ENCODE peak calls at places on chromosomes 1 and 21, in four cellular contexts. One of them, this sample, is unnamed.

GRCh38 chr1:56019472-56019871 is 559.9 kb downstream of the PLPP3 start:
- DNase-seq in K562: no peak
- DNase-seq in GM12878: no peak
- DNase-seq in HepG2: no peak
- DNase-seq in this sample: no peak

GRCh38 chr21:31299291-31300147 is 44.5 kb downstream of the TIAM1 start:
- DNase-seq in K562: no peak
- DNase-seq in GM12878: peak
- DNase-seq in HepG2: peak
- DNase-seq in this sample: no peak

GRCh38 chr1:215824245-215824644 is 257.1 kb downstream of the KCTD3 start:
- DNase-seq in K562: no peak
- DNase-seq in GM12878: no peak
- DNase-seq in HepG2: no peak
- DNase-seq in this sample: peak

GRCh38 chr1:4603317-4604110 is 50.9 kb upstream of the AJAP1 start:
- DNase-seq in K562: no peak
- DNase-seq in GM12878: no peak
- DNase-seq in HepG2: no peak
- DNase-seq in this sample: no peak

GRCh38 chr1:185419718-185420117 is 102.7 kb upstream of the IVNS1ABP start:
- DNase-seq in K562: no peak
- DNase-seq in GM12878: no peak
- DNase-seq in HepG2: no peak
- DNase-seq in this sample: no peak

GRCh38 chr1:224343679-224344078 is 13.0 kb upstream of the CNIH4 start:
- DNase-seq in K562: no peak
- DNase-seq in GM12878: no peak
- DNase-seq in HepG2: no peak
- DNase-seq in this sample: no peak

GRCh38 chr1:173267453-173267945 is 60.4 kb upstream of the TNFSF4 start:
- DNase-seq in K562: no peak
- DNase-seq in GM12878: peak
- DNase-seq in HepG2: no peak
- DNase-seq in this sample: no peak

GRCh38 chr1:201461193-201461657 is 7.8 kb downstream of the PHLDA3 start:
- DNase-seq in K562: no peak
- DNase-seq in GM12878: no peak
- DNase-seq in HepG2: peak
- DNase-seq in this sample: no peak

GRCh38 chr1:30704271-30704670 is 19.1 kb downstream of the MATN1 start:
- DNase-seq in K562: no peak
- DNase-seq in GM12878: no peak
- DNase-seq in HepG2: no peak
- DNase-seq in this sample: no peak

GRCh38 chr1:109786531-109787021 is 22.9 kb upstream of the EPS8L3 start:
- DNase-seq in K562: no peak
- DNase-seq in GM12878: no peak
- DNase-seq in HepG2: no peak
- DNase-seq in this sample: no peak

GRCh38 chr1:20723537-20724363 is 5.9 kb upstream of the KIF17 start:
- DNase-seq in K562: no peak
- DNase-seq in GM12878: no peak
- DNase-seq in HepG2: no peak
- DNase-seq in this sample: no peak

GRCh38 chr1:11790101-11790879 is 15.5 kb downstream of the MTHFR start:
- DNase-seq in K562: no peak
- DNase-seq in GM12878: no peak
- DNase-seq in HepG2: no peak
- DNase-seq in this sample: no peak

GRCh38 chr1:175479521-175480342 is 263.7 kb downstream of the TNR start:
- DNase-seq in K562: no peak
- DNase-seq in GM12878: no peak
- DNase-seq in HepG2: no peak
- DNase-seq in this sample: no peak

GRCh38 chr1:60386259-60386658 is 312.7 kb upstream of the C1orf87 start:
- DNase-seq in K562: no peak
- DNase-seq in GM12878: no peak
- DNase-seq in HepG2: no peak
- DNase-seq in this sample: no peak

GRCh38 chr1:183030053-183030452 is 6.8 kb downstream of the LAMC1 start:
- DNase-seq in K562: no peak
- DNase-seq in GM12878: no peak
- DNase-seq in HepG2: peak
- DNase-seq in this sample: no peak

GRCh38 chr21:28439852-28440251 is 552.8 kb downstream of the LTN1 start:
- DNase-seq in K562: no peak
- DNase-seq in GM12878: no peak
- DNase-seq in HepG2: no peak
- DNase-seq in this sample: no peak

GRCh38 chr1:32878183-32878582 is 7.5 kb upstream of the FNDC5 start:
- DNase-seq in K562: no peak
- DNase-seq in GM12878: no peak
- DNase-seq in HepG2: no peak
- DNase-seq in this sample: no peak

GRCh38 chr1:58318157-58318665 is 228.3 kb downstream of the OMA1 start:
- DNase-seq in K562: no peak
- DNase-seq in GM12878: no peak
- DNase-seq in HepG2: no peak
- DNase-seq in this sample: no peak

GRCh38 chr21:34885636-34886553 is 163.2 kb downstream of the RUNX1 start:
- DNase-seq in K562: no peak
- DNase-seq in GM12878: no peak
- DNase-seq in HepG2: peak
- DNase-seq in this sample: no peak

GRCh38 chr1:200458780-200459179 is 48.9 kb upstream of the ZNF281 start:
- DNase-seq in K562: no peak
- DNase-seq in GM12878: no peak
- DNase-seq in HepG2: no peak
- DNase-seq in this sample: no peak

GRCh38 chr1:236009857-236010256 is 55.0 kb downstream of the NID1 start:
- DNase-seq in K562: no peak
- DNase-seq in GM12878: no peak
- DNase-seq in HepG2: no peak
- DNase-seq in this sample: no peak

GRCh38 chr1:30303387-30303786 is 420.0 kb downstream of the MATN1 start:
- DNase-seq in K562: no peak
- DNase-seq in GM12878: no peak
- DNase-seq in HepG2: no peak
- DNase-seq in this sample: no peak

GRCh38 chr1:222909586-222909985 is 94.7 kb downstream of the DISP1 start:
- DNase-seq in K562: no peak
- DNase-seq in GM12878: no peak
- DNase-seq in HepG2: no peak
- DNase-seq in this sample: no peak

GRCh38 chr1:57671750-57672149 is 247.9 kb upstream of the DAB1 start:
- DNase-seq in K562: no peak
- DNase-seq in GM12878: no peak
- DNase-seq in HepG2: no peak
- DNase-seq in this sample: no peak

GRCh38 chr21:41868062-41868710 is 11.0 kb downstream of the PRDM15 start:
- DNase-seq in K562: no peak
- DNase-seq in GM12878: peak
- DNase-seq in HepG2: no peak
- DNase-seq in this sample: no peak

GRCh38 chr1:247332901-247333361 is 1.3 kb upstream of the ZNF496 start:
- DNase-seq in K562: peak
- DNase-seq in GM12878: no peak
- DNase-seq in HepG2: no peak
- DNase-seq in this sample: peak

GRCh38 chr1:245154429-245155185 is at the start of gene KIF26B:
- DNase-seq in K562: peak
- DNase-seq in GM12878: no peak
- DNase-seq in HepG2: peak
- DNase-seq in this sample: peak

GRCh38 chr1:236948381-236948780 is 55.9 kb downstream of the MT1HL1 start:
- DNase-seq in K562: no peak
- DNase-seq in GM12878: no peak
- DNase-seq in HepG2: no peak
- DNase-seq in this sample: no peak

GRCh38 chr21:31754561-31754960 is 22.6 kb upstream of the SCAF4 start:
- DNase-seq in K562: no peak
- DNase-seq in GM12878: no peak
- DNase-seq in HepG2: no peak
- DNase-seq in this sample: no peak

GRCh38 chr1:27141266-27142003 is 13.5 kb downstream of the SLC9A1 start:
- DNase-seq in K562: no peak
- DNase-seq in GM12878: no peak
- DNase-seq in HepG2: no peak
- DNase-seq in this sample: no peak
- TF ChIP-seq FOXM1 in K562: no peak
- TF ChIP-seq FOXM1 in GM12878: no peak
- TF ChIP-seq FOXM1 in HepG2: no peak
- TF ChIP-seq FOXM1 in this sample: no peak

GRCh38 chr1:243434594-243434993 is 178.8 kb downstream of the SDCCAG8 start:
- DNase-seq in K562: no peak
- DNase-seq in GM12878: no peak
- DNase-seq in HepG2: no peak
- DNase-seq in this sample: no peak

GRCh38 chr1:243431591-243431990 is 175.8 kb downstream of the SDCCAG8 start:
- DNase-seq in K562: no peak
- DNase-seq in GM12878: no peak
- DNase-seq in HepG2: no peak
- DNase-seq in this sample: no peak

GRCh38 chr1:243435824-243436223 is 180.0 kb downstream of the SDCCAG8 start:
- DNase-seq in K562: no peak
- DNase-seq in GM12878: no peak
- DNase-seq in HepG2: no peak
- DNase-seq in this sample: no peak

GRCh38 chr1:243432136-243432535 is 176.3 kb downstream of the SDCCAG8 start:
- DNase-seq in K562: no peak
- DNase-seq in GM12878: no peak
- DNase-seq in HepG2: no peak
- DNase-seq in this sample: no peak

GRCh38 chr1:243433737-243434370 is 178.0 kb downstream of the SDCCAG8 start:
- DNase-seq in K562: no peak
- DNase-seq in GM12878: no peak
- DNase-seq in HepG2: no peak
- DNase-seq in this sample: no peak
- TF ChIP-seq BHLHE40 in K562: no peak
- TF ChIP-seq BHLHE40 in GM12878: no peak
- TF ChIP-seq BHLHE40 in HepG2: no peak
- TF ChIP-seq BHLHE40 in this sample: no peak

DNA sequence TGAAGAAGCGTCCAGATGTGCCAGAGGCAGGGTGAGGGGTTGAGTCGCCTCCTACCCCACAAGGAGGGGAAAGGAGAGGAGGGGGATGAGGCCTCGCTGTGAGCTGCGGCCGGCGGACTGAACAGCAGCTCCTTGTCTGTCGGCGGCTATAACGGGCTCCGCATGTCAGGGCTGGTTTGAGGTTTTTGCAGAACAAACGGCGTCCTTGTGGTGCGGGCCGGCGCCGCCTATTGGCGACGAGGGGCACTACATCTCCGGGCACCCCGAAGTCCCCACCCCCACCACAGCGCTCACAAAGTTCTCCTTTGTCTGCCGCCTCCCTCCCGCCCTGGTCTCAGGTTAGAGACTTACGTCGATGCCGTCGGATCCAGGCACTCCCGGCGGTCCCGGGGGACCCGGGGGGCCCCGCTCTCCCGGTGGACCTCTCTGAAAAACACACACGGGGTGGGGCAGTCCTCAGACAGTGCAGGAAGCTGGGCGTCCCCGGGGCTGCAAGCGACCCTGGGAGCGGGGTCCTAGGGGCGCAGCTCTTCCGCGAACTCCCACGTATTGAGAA is 1.8 kb downstream of the COL9A2 start:
- DNase-seq in K562: peak
- DNase-seq in GM12878: peak
- DNase-seq in HepG2: peak
- DNase-seq in this sample: peak
- TF ChIP-seq FOXM1 in K562: no peak
- TF ChIP-seq FOXM1 in GM12878: no peak
- TF ChIP-seq FOXM1 in HepG2: no peak
- TF ChIP-seq FOXM1 in this sample: no peak

GRCh38 chr1:228156518-228156875 is 6.8 kb downstream of the GJC2 start:
- DNase-seq in K562: no peak
- DNase-seq in GM12878: no peak
- DNase-seq in HepG2: no peak
- DNase-seq in this sample: no peak
- TF ChIP-seq BHLHE40 in K562: no peak
- TF ChIP-seq BHLHE40 in GM12878: no peak
- TF ChIP-seq BHLHE40 in HepG2: no peak
- TF ChIP-seq BHLHE40 in this sample: no peak

DNA sequence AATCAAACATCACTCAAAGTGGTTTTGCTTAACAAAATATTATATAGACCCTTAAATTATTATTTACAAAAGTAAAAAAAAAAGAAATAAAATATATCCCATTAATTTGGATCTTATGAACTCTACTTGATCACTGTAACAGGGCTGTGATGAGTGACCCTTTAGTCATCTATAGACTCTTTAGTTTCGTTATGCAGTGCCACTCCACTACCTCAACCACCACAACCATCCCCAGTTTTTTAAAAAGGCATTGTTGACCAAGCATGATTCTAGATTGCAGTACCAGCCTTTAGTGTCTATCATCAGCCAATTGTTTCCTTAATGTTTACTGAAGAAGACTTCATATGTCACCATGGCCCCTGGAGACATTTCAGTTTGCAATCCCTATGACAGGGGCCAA is 20.8 kb upstream of the DYNLT5 start:
- DNase-seq in K562: no peak
- DNase-seq in GM12878: no peak
- DNase-seq in HepG2: no peak
- DNase-seq in this sample: no peak
- TF ChIP-seq FOXM1 in K562: no peak
- TF ChIP-seq FOXM1 in GM12878: no peak
- TF ChIP-seq FOXM1 in HepG2: no peak
- TF ChIP-seq FOXM1 in this sample: no peak

GRCh38 chr1:16727190-16728111 is 12.9 kb upstream of the RNU1-4 start:
- DNase-seq in K562: peak
- DNase-seq in GM12878: peak
- DNase-seq in HepG2: peak
- DNase-seq in this sample: peak
- TF ChIP-seq BHLHE40 in K562: no peak
- TF ChIP-seq BHLHE40 in GM12878: peak
- TF ChIP-seq BHLHE40 in HepG2: peak
- TF ChIP-seq BHLHE40 in this sample: no peak

This sample was measured in HEK293T.